ENCODE peak calls at places on chromosomes 5 and 9, in ten cellular contexts. One of them, this sample, is unnamed.

GRCh38 chr5:62633243-62633642 is 54.6 kb downstream of the LRRC70 start:
- DNase-seq in NCI-H1417: no peak
- DNase-seq in RWPE1: no peak
- DNase-seq in MM.1S: no peak
- DNase-seq in GM10248: no peak
- DNase-seq in fibroblast of gingiva: no peak
- DNase-seq in RPMI8226: no peak
- DNase-seq in HEK293T: no peak
- DNase-seq in HT1080: no peak
- DNase-seq in OCI-LY7: no peak
- DNase-seq in this sample: no peak

GRCh38 chr5:106121972-106122605 is 1548.6 kb downstream of the EFNA5 start:
- DNase-seq in MM.1S: peak; percentile 56
- DNase-seq in HEK293T: peak; percentile 71
- DNase-seq in HT1080: peak; percentile 20
- DNase-seq in OCI-LY7: peak; percentile 20
- DNase-seq in NCI-H1417: no peak
- DNase-seq in fibroblast of gingiva: no peak
- DNase-seq in RWPE1: peak; percentile 68
- DNase-seq in GM10248: peak; percentile 40
- DNase-seq in RPMI8226: peak; percentile 43
- DNase-seq in this sample: peak; percentile 41

GRCh38 chr9:6909186-6909585 is 151.4 kb downstream of the KDM4C start:
- DNase-seq in fibroblast of gingiva: no peak
- DNase-seq in MM.1S: no peak
- DNase-seq in HEK293T: no peak
- DNase-seq in HT1080: no peak
- DNase-seq in NCI-H1417: no peak
- DNase-seq in RPMI8226: no peak
- DNase-seq in RWPE1: no peak
- DNase-seq in GM10248: no peak
- DNase-seq in OCI-LY7: no peak
- DNase-seq in this sample: no peak

GRCh38 chr9:128554155-128554862 is 1.9 kb downstream of the SPTAN1 start:
- DNase-seq in NCI-H1417: no peak
- DNase-seq in HEK293T: peak; percentile 41
- DNase-seq in GM10248: peak; percentile 32
- DNase-seq in RWPE1: peak; percentile 95
- DNase-seq in fibroblast of gingiva: peak; percentile 90
- DNase-seq in OCI-LY7: peak; percentile 62
- DNase-seq in MM.1S: no peak
- DNase-seq in HT1080: peak; percentile 78
- DNase-seq in RPMI8226: peak; percentile 21
- DNase-seq in this sample: peak; percentile 46

GRCh38 chr9:3827175-3827574 is 301.4 kb upstream of the RFX3 start:
- DNase-seq in HT1080: no peak
- DNase-seq in GM10248: no peak
- DNase-seq in HEK293T: no peak
- DNase-seq in fibroblast of gingiva: no peak
- DNase-seq in NCI-H1417: no peak
- DNase-seq in OCI-LY7: no peak
- DNase-seq in MM.1S: no peak
- DNase-seq in RWPE1: peak; percentile 72
- DNase-seq in RPMI8226: no peak
- DNase-seq in this sample: no peak

GRCh38 chr5:15442183-15442550 is 57.8 kb upstream of the FBXL7 start:
- DNase-seq in RWPE1: no peak
- DNase-seq in MM.1S: peak; percentile 79
- DNase-seq in OCI-LY7: no peak
- DNase-seq in HT1080: no peak
- DNase-seq in GM10248: no peak
- DNase-seq in fibroblast of gingiva: no peak
- DNase-seq in NCI-H1417: no peak
- DNase-seq in HEK293T: no peak
- DNase-seq in RPMI8226: no peak
- DNase-seq in this sample: no peak

GRCh38 chr5:173884402-173885053 is 3.6 kb upstream of the CPEB4 start:
- DNase-seq in fibroblast of gingiva: no peak
- DNase-seq in RWPE1: no peak
- DNase-seq in HEK293T: no peak
- DNase-seq in NCI-H1417: no peak
- DNase-seq in OCI-LY7: peak; percentile 52
- DNase-seq in HT1080: no peak
- DNase-seq in GM10248: no peak
- DNase-seq in RPMI8226: peak; percentile 81
- DNase-seq in MM.1S: peak; percentile 92
- DNase-seq in this sample: peak; percentile 82

GRCh38 chr5:151319334-151319733 is 15.8 kb upstream of the SLC36A3 start:
- DNase-seq in GM10248: peak; percentile 29
- DNase-seq in RPMI8226: peak; percentile 32
- DNase-seq in HEK293T: peak; percentile 15
- DNase-seq in OCI-LY7: peak; percentile 65
- DNase-seq in NCI-H1417: no peak
- DNase-seq in MM.1S: peak; percentile 62
- DNase-seq in fibroblast of gingiva: peak; percentile 20
- DNase-seq in RWPE1: no peak
- DNase-seq in HT1080: peak; percentile 16
- DNase-seq in this sample: peak; percentile 45

GRCh38 chr5:106171708-106172107 is 1499.0 kb downstream of the EFNA5 start:
- DNase-seq in RPMI8226: no peak
- DNase-seq in MM.1S: no peak
- DNase-seq in HEK293T: no peak
- DNase-seq in RWPE1: no peak
- DNase-seq in GM10248: no peak
- DNase-seq in HT1080: peak; percentile 25
- DNase-seq in NCI-H1417: no peak
- DNase-seq in fibroblast of gingiva: no peak
- DNase-seq in OCI-LY7: no peak
- DNase-seq in this sample: no peak

GRCh38 chr5:103436661-103437060 is 125.9 kb downstream of the NUDT12 start:
- DNase-seq in NCI-H1417: no peak
- DNase-seq in HT1080: no peak
- DNase-seq in HEK293T: no peak
- DNase-seq in MM.1S: no peak
- DNase-seq in fibroblast of gingiva: no peak
- DNase-seq in RWPE1: no peak
- DNase-seq in RPMI8226: no peak
- DNase-seq in OCI-LY7: no peak
- DNase-seq in GM10248: no peak
- DNase-seq in this sample: no peak

GRCh38 chr9:14158911-14159310 is 155.0 kb downstream of the NFIB start:
- DNase-seq in RWPE1: peak; percentile 8
- DNase-seq in HT1080: peak; percentile 78
- DNase-seq in GM10248: no peak
- DNase-seq in NCI-H1417: no peak
- DNase-seq in fibroblast of gingiva: no peak
- DNase-seq in RPMI8226: no peak
- DNase-seq in MM.1S: no peak
- DNase-seq in HEK293T: no peak
- DNase-seq in OCI-LY7: no peak
- DNase-seq in this sample: no peak

This sample was measured in GM12865.